ENCODE peak calls at places on chromosomes 11 and 22, in nine cellular contexts. One of them, this sample, is unnamed.
A peak's percentile ranks its signal among the peaks of the same experiment; 100 is the strongest.

GRCh38 chr22:37051629-37052385 is at the start of gene KCTD17:
- DNase-seq in cardiac fibroblast: peak; percentile 76
- DNase-seq in activated CD4-positive, alpha-beta T cell treated with anti-CD3 and anti-CD28 coated beads for 24 hours: peak; percentile 63
- DNase-seq in HTR-8/SVneo: peak; percentile 57
- DNase-seq in HuH-7: peak; percentile 96
- DNase-seq in foreskin fibroblast: peak; percentile 92
- DNase-seq in left ventricle myocardium inferior: peak; percentile 79
- DNase-seq in caudate nucleus: no peak
- DNase-seq in SK-N-DZ: peak; percentile 61
- DNase-seq in this sample: peak; percentile 98

GRCh38 chr11:104098555-104098954 is 62.1 kb downstream of the DDI1 start:
- DNase-seq in HuH-7: no peak
- DNase-seq in cardiac fibroblast: peak; percentile 25
- DNase-seq in foreskin fibroblast: peak; percentile 15
- DNase-seq in HTR-8/SVneo: no peak
- DNase-seq in left ventricle myocardium inferior: no peak
- DNase-seq in caudate nucleus: no peak
- DNase-seq in activated CD4-positive, alpha-beta T cell treated with anti-CD3 and anti-CD28 coated beads for 24 hours: no peak
- DNase-seq in SK-N-DZ: no peak
- DNase-seq in this sample: no peak

GRCh38 chr22:37455896-37456295 is 28.6 kb upstream of the ELFN2 start:
- DNase-seq in cardiac fibroblast: peak; percentile 22
- DNase-seq in HTR-8/SVneo: no peak
- DNase-seq in SK-N-DZ: no peak
- DNase-seq in foreskin fibroblast: peak; percentile 22
- DNase-seq in HuH-7: no peak
- DNase-seq in activated CD4-positive, alpha-beta T cell treated with anti-CD3 and anti-CD28 coated beads for 24 hours: no peak
- DNase-seq in caudate nucleus: no peak
- DNase-seq in left ventricle myocardium inferior: no peak
- DNase-seq in this sample: no peak

GRCh38 chr22:29202231-29203192 is 3.2 kb upstream of the EMID1 start:
- DNase-seq in cardiac fibroblast: peak; percentile 69
- DNase-seq in foreskin fibroblast: no peak
- DNase-seq in caudate nucleus: no peak
- DNase-seq in HTR-8/SVneo: no peak
- DNase-seq in SK-N-DZ: peak; percentile 44
- DNase-seq in activated CD4-positive, alpha-beta T cell treated with anti-CD3 and anti-CD28 coated beads for 24 hours: peak; percentile 12
- DNase-seq in left ventricle myocardium inferior: peak; percentile 63
- DNase-seq in HuH-7: peak; percentile 96
- DNase-seq in this sample: no peak

GRCh38 chr11:30106222-30106621 is 89.4 kb upstream of the KCNA4 start:
- DNase-seq in activated CD4-positive, alpha-beta T cell treated with anti-CD3 and anti-CD28 coated beads for 24 hours: no peak
- DNase-seq in foreskin fibroblast: no peak
- DNase-seq in SK-N-DZ: no peak
- DNase-seq in cardiac fibroblast: no peak
- DNase-seq in left ventricle myocardium inferior: no peak
- DNase-seq in HTR-8/SVneo: no peak
- DNase-seq in caudate nucleus: no peak
- DNase-seq in HuH-7: no peak
- DNase-seq in this sample: no peak

GRCh38 chr11:3129181-3129590 is 35.9 kb downstream of the OSBPL5 start:
- DNase-seq in cardiac fibroblast: no peak
- DNase-seq in caudate nucleus: no peak
- DNase-seq in activated CD4-positive, alpha-beta T cell treated with anti-CD3 and anti-CD28 coated beads for 24 hours: no peak
- DNase-seq in left ventricle myocardium inferior: no peak
- DNase-seq in HTR-8/SVneo: no peak
- DNase-seq in foreskin fibroblast: no peak
- DNase-seq in SK-N-DZ: no peak
- DNase-seq in HuH-7: no peak
- DNase-seq in this sample: no peak

GRCh38 chr11:70193411-70194292 is 9.4 kb upstream of the FADD start:
- DNase-seq in caudate nucleus: no peak
- DNase-seq in cardiac fibroblast: no peak
- DNase-seq in left ventricle myocardium inferior: no peak
- DNase-seq in HTR-8/SVneo: no peak
- DNase-seq in SK-N-DZ: no peak
- DNase-seq in foreskin fibroblast: no peak
- DNase-seq in HuH-7: no peak
- DNase-seq in activated CD4-positive, alpha-beta T cell treated with anti-CD3 and anti-CD28 coated beads for 24 hours: no peak
- DNase-seq in this sample: no peak

GRCh38 chr11:22304337-22304961 is 33.7 kb upstream of the SLC17A6 start:
- DNase-seq in SK-N-DZ: peak; percentile 45
- DNase-seq in activated CD4-positive, alpha-beta T cell treated with anti-CD3 and anti-CD28 coated beads for 24 hours: no peak
- DNase-seq in foreskin fibroblast: peak; percentile 13
- DNase-seq in left ventricle myocardium inferior: no peak
- DNase-seq in cardiac fibroblast: peak; percentile 54
- DNase-seq in caudate nucleus: no peak
- DNase-seq in HuH-7: peak; percentile 14
- DNase-seq in HTR-8/SVneo: peak; percentile 14
- DNase-seq in this sample: peak; percentile 22

GRCh38 chr22:38338772-38339379 is 21.6 kb upstream of the CSNK1E start:
- DNase-seq in SK-N-DZ: no peak
- DNase-seq in HTR-8/SVneo: no peak
- DNase-seq in foreskin fibroblast: peak; percentile 39
- DNase-seq in caudate nucleus: no peak
- DNase-seq in left ventricle myocardium inferior: no peak
- DNase-seq in activated CD4-positive, alpha-beta T cell treated with anti-CD3 and anti-CD28 coated beads for 24 hours: no peak
- DNase-seq in cardiac fibroblast: no peak
- DNase-seq in HuH-7: no peak
- DNase-seq in this sample: no peak

GRCh38 chr22:22884888-22885840 is 2.5 kb upstream of the IGLL5 start:
- DNase-seq in foreskin fibroblast: no peak
- DNase-seq in caudate nucleus: no peak
- DNase-seq in SK-N-DZ: no peak
- DNase-seq in HTR-8/SVneo: no peak
- DNase-seq in activated CD4-positive, alpha-beta T cell treated with anti-CD3 and anti-CD28 coated beads for 24 hours: no peak
- DNase-seq in left ventricle myocardium inferior: no peak
- DNase-seq in cardiac fibroblast: no peak
- DNase-seq in HuH-7: no peak
- DNase-seq in this sample: no peak

GRCh38 chr22:27639180-27640086 is 162.1 kb downstream of the MN1 start:
- DNase-seq in HuH-7: no peak
- DNase-seq in HTR-8/SVneo: no peak
- DNase-seq in activated CD4-positive, alpha-beta T cell treated with anti-CD3 and anti-CD28 coated beads for 24 hours: no peak
- DNase-seq in foreskin fibroblast: peak; percentile 31
- DNase-seq in SK-N-DZ: no peak
- DNase-seq in left ventricle myocardium inferior: no peak
- DNase-seq in caudate nucleus: no peak
- DNase-seq in cardiac fibroblast: no peak
- DNase-seq in this sample: no peak

GRCh38 chr11:86592047-86592564 is 80.3 kb downstream of the ME3 start:
- DNase-seq in SK-N-DZ: no peak
- DNase-seq in foreskin fibroblast: peak; percentile 82
- DNase-seq in caudate nucleus: no peak
- DNase-seq in activated CD4-positive, alpha-beta T cell treated with anti-CD3 and anti-CD28 coated beads for 24 hours: no peak
- DNase-seq in HTR-8/SVneo: no peak
- DNase-seq in cardiac fibroblast: peak; percentile 27
- DNase-seq in HuH-7: no peak
- DNase-seq in left ventricle myocardium inferior: no peak
- DNase-seq in this sample: peak; percentile 14

GRCh38 chr11:33847251-33847650 is 44.6 kb downstream of the LMO2 start:
- DNase-seq in activated CD4-positive, alpha-beta T cell treated with anti-CD3 and anti-CD28 coated beads for 24 hours: no peak
- DNase-seq in cardiac fibroblast: no peak
- DNase-seq in HuH-7: no peak
- DNase-seq in left ventricle myocardium inferior: no peak
- DNase-seq in caudate nucleus: no peak
- DNase-seq in HTR-8/SVneo: no peak
- DNase-seq in foreskin fibroblast: peak; percentile 55
- DNase-seq in SK-N-DZ: no peak
- DNase-seq in this sample: no peak

GRCh38 chr11:88206746-88207145 is 31.5 kb upstream of the RAB38 start:
- DNase-seq in HuH-7: no peak
- DNase-seq in HTR-8/SVneo: no peak
- DNase-seq in activated CD4-positive, alpha-beta T cell treated with anti-CD3 and anti-CD28 coated beads for 24 hours: no peak
- DNase-seq in cardiac fibroblast: no peak
- DNase-seq in foreskin fibroblast: peak; percentile 30
- DNase-seq in caudate nucleus: no peak
- DNase-seq in left ventricle myocardium inferior: no peak
- DNase-seq in SK-N-DZ: no peak
- DNase-seq in this sample: peak; percentile 19

GRCh38 chr11:78354741-78355705 is 62.6 kb downstream of the GAB2 start:
- DNase-seq in HuH-7: no peak
- DNase-seq in HTR-8/SVneo: no peak
- DNase-seq in left ventricle myocardium inferior: no peak
- DNase-seq in caudate nucleus: no peak
- DNase-seq in activated CD4-positive, alpha-beta T cell treated with anti-CD3 and anti-CD28 coated beads for 24 hours: no peak
- DNase-seq in foreskin fibroblast: peak; percentile 67
- DNase-seq in cardiac fibroblast: peak; percentile 33
- DNase-seq in SK-N-DZ: peak; percentile 76
- DNase-seq in this sample: peak; percentile 44

GRCh38 chr11:122167100-122167499 is 51.1 kb upstream of the BLID start:
- DNase-seq in left ventricle myocardium inferior: no peak
- DNase-seq in cardiac fibroblast: peak; percentile 88
- DNase-seq in HuH-7: no peak
- DNase-seq in foreskin fibroblast: peak; percentile 81
- DNase-seq in HTR-8/SVneo: no peak
- DNase-seq in activated CD4-positive, alpha-beta T cell treated with anti-CD3 and anti-CD28 coated beads for 24 hours: no peak
- DNase-seq in caudate nucleus: no peak
- DNase-seq in SK-N-DZ: no peak
- DNase-seq in this sample: peak; percentile 53

This sample was measured in AG20443.